ENCODE peak calls at places on chromosomes 6 and 20, in four cellular contexts. S is K562, O is epithelial cell of esophagus, L is right atrium auricular region. V is an unnamed sample.

GRCh38 chr20:20367681-20368413 is at the start of gene INSM1:
- DNase-seq in S (no peak), L (no peak), O (no peak), V (peak)

GRCh38 chr6:160679402-160679769 is 15.3 kb upstream of the LPA start:
- DNase-seq in O (peak), S (peak), L (no peak), V (no peak)

GRCh38 chr20:40459299-40459698 is 229.7 kb downstream of the MAFB start:
- DNase-seq in O (no peak), L (no peak), S (no peak), V (no peak)

GRCh38 chr6:43940393-43941087 is 170.5 kb downstream of the VEGFA start:
- DNase-seq in L (no peak), O (no peak), S (no peak), V (no peak)

GRCh38 chr6:2162089-2162465 is 83.3 kb downstream of the GMDS start:
- DNase-seq in O (peak), S (no peak), L (no peak), V (no peak)

GRCh38 chr6:45923831-45924391 is 91.7 kb downstream of the CLIC5 start:
- DNase-seq in S (no peak), O (peak), L (no peak), V (peak)

GRCh38 chr6:38776515-38776914 is 61.4 kb downstream of the DNAH8 start:
- DNase-seq in S (no peak), O (peak), L (no peak), V (no peak)

GRCh38 chr20:61899971-61900370 is 165.7 kb downstream of the TAF4 start:
- DNase-seq in S (no peak), O (no peak), L (no peak), V (no peak)

GRCh38 chr6:29679962-29680361 is 990 bp downstream of the ZFP57 start:
- DNase-seq in L (no peak), O (peak), S (no peak), V (no peak)

GRCh38 chr6:5085638-5086293 is 625 bp downstream of the PPP1R3G start:
- DNase-seq in O (peak), S (no peak), L (no peak), V (peak)

GRCh38 chr6:70194421-70194820 is 108.5 kb downstream of the COL9A1 start:
- DNase-seq in L (no peak), S (no peak), O (no peak), V (no peak)

DNA sequence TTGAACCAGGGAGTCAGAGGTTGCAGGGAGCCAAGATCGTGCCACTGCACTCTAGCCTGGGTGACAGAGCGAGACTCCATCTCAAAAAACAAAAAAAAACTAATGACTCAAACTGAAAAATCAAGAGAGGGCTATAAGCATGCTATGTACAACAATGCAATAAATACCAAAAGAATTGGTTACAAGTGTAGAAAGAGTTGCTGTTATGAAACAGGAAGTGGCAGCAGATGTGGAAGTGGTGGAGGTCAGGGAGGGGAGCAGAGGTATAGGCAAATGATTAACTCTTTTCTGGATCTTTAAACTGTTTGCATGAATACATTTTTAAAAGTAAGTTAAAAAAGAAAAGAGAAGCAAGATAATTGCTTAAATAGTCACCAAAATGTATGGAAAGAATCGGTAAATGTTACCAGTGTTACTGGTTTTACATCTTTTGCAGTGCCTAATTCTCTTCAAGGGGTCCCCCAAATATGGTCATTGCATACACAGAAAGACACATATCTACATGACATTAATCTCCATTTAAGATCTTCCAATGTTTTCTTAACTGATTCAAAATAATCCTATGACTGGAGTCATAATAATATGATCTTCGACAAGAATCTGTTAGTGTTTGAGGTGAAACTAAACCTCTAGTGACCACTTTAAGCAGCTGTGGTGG is 15.0 kb downstream of the CALHM6 start:
- DNase-seq in O (no peak), S (no peak), L (no peak), V (peak)
- H3K4me3 ChIP-seq in O (no peak), S (no peak), L (no peak), V (no peak)

DNA sequence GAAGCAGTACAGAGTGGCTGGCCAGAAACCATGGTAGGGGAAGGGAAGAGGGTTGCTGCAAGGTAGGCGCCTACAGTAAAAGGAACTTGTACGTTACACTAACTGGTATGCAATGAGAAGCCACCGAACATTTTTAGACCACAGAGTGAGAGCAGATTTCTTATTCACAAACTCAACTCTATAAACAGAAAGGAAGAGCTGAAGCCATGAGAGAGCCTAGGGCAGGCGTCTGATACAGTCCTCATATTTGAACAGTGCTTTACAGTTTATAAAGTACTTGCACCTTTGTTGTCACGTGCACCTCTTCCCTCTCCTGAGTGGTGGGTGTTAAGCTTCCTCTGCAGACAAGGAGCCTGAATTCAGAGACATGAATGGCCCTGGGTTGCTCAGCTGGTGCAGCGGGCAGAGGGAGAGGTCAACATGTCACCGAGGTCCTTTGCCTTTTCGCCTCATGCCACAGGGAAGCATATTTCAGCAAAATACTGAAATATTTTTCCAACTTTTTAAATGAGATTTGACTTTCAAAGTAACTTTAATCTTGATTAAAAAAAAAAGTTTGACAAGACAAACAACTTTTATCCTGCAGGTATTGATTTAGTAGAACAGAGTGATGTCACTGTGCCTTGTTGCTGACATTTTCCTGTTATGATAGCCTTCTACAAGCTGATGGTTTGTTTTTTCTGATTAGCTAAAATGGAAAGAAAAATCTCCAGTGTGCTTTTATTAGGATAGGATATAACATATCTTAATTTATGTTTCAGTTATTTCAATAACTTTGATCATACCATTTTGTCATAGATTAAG is 23.8 kb downstream of the UST start:
- DNase-seq in L (no peak), O (no peak), S (no peak), V (no peak)
- H3K4me3 ChIP-seq in L (no peak), O (no peak), S (no peak), V (no peak)

GRCh38 chr20:24134284-24134683 is 145.7 kb upstream of the GGTLC1 start:
- DNase-seq in S (no peak), O (peak), L (no peak), V (no peak)
- H3K4me3 ChIP-seq in S (no peak), O (no peak), L (no peak), V (no peak)

DNA sequence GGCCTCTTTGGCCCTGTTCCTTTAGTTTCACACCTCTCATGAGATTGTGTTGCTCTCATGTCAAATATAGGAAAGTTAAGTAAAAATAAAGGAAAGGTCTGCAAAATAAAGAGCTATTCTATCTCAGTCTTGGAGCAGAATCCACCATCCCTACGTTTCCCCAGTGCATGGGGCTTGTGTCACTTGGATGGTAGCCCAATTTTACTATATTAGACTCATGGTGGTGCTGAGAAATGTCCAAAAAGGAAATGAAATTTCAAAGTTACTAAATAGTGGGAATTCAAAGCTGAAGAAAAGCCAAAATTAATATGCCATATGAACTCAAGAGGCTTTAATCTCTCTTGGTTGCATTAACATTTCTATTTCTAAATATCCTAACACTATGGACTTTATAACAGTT is 1283.3 kb upstream of the GJE1 start:
- DNase-seq in S (no peak), L (no peak), O (no peak), V (no peak)
- H3K4me3 ChIP-seq in S (no peak), L (no peak), O (no peak), V (no peak)

GRCh38 chr20:63737940-63738686 is 1.5 kb upstream of the SLC2A4RG start:
- DNase-seq in L (no peak), O (no peak), S (peak), V (peak)
- H3K4me3 ChIP-seq in L (no peak), O (no peak), S (no peak), V (peak)

DNA sequence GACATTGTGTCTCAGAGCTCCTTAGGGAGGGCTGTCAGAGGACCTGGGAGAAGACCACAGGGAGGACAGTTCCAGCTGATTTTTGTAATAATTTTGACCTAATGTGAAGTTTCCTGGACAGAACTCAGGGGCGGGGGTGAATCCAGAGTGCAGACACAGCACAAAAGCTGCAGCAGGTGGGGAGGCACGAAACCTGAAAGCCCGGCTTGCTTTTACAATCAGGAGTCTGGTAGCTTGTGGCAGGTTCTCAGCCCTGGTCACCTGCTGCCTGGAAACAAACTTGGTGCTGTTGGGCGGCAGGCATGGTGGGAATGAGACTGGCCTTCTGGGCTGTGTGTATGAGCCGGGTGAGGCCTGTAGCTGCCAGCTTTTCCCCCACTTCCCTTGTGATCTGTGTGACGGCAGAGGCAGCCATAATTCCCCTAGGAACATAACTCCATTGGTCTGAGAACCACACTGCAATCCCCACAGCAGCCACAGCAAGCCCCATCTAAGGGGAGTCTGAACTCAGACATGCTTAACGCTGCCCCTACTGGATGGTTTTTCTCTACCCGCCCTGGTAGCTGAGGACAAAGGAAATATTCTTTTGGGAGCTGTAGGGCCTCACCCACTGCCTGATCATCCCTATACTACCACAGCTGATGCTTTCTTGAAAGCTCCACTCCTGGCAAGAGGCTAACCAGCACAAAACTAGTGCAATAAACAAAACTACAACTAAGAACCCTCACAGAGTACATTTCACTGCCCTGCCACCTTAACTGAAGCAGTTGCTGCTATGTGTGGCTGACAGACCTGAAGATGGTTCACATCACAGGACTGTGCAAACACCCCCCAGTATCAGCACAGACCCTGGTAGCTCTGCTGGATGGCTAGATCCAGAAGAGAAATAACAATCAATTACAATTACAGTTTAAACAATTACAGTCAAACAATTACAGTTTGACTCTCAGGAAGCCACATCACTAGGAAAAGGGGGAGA is 1055.1 kb upstream of the GJE1 start:
- DNase-seq in L (no peak), O (peak), S (no peak), V (no peak)
- H3K4me3 ChIP-seq in L (no peak), O (no peak), S (no peak), V (no peak)

GRCh38 chr20:35171753-35172433 is at the start of gene PROCR:
- DNase-seq in L (peak), S (peak), O (peak), V (no peak)
- H3K4me3 ChIP-seq in L (peak), S (peak), O (peak), V (no peak)

DNA sequence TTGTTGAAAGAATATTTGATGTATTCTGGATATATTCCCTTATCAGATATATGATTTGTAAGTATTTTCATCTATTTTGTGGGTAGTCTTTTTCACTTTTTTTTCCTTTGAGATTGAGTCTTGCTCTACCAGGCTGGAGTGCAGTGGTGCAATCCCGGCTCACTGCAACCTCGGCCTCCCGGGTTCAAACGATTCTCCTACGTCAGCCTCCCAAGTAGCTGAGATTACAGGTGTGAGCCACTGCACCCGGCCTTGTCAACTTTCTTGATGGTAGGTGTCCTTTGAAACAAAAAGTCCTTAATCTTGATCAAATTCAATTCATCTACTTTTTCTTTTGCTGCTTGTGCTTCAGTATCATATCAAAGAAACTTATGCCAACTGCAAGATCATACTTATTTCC is 297.2 kb upstream of the NRSN1 start:
- DNase-seq in O (no peak), S (no peak), L (no peak), V (no peak)
- H3K4me3 ChIP-seq in O (no peak), S (no peak), L (no peak), V (no peak)

V was measured in GM06990.